ENCODE peak calls at places on chromosomes 1 and 21, in four cellular contexts. One of them, this sample, is unnamed.

GRCh38 chr1:213103377-213104306 is 52.6 kb downstream of the RPS6KC1 start:
- DNase-seq in CD4-positive, CD25-positive, alpha-beta regulatory T cell: no peak
- DNase-seq in ascending aorta: no peak
- DNase-seq in thoracic aorta: no peak
- DNase-seq in this sample: no peak

GRCh38 chr1:54460346-54460745 is 54.2 kb upstream of the SSBP3 start:
- DNase-seq in ascending aorta: no peak
- DNase-seq in thoracic aorta: no peak
- DNase-seq in CD4-positive, CD25-positive, alpha-beta regulatory T cell: peak; percentile 77
- DNase-seq in this sample: no peak

GRCh38 chr1:155052412-155053400 is 1.6 kb downstream of the ADAM15 start:
- DNase-seq in CD4-positive, CD25-positive, alpha-beta regulatory T cell: no peak
- DNase-seq in thoracic aorta: no peak
- DNase-seq in ascending aorta: no peak
- DNase-seq in this sample: no peak

GRCh38 chr1:111553199-111553598 is 49.8 kb upstream of the ADORA3 start:
- DNase-seq in CD4-positive, CD25-positive, alpha-beta regulatory T cell: no peak
- DNase-seq in ascending aorta: no peak
- DNase-seq in thoracic aorta: no peak
- DNase-seq in this sample: no peak

GRCh38 chr1:227901906-227902640 is 45.7 kb downstream of the WNT9A start:
- DNase-seq in thoracic aorta: no peak
- DNase-seq in CD4-positive, CD25-positive, alpha-beta regulatory T cell: no peak
- DNase-seq in ascending aorta: no peak
- DNase-seq in this sample: no peak

GRCh38 chr1:110875216-110875731 is 2.3 kb downstream of the CD53 start:
- DNase-seq in CD4-positive, CD25-positive, alpha-beta regulatory T cell: peak; percentile 68
- DNase-seq in thoracic aorta: no peak
- DNase-seq in ascending aorta: no peak
- DNase-seq in this sample: no peak

GRCh38 chr21:29376556-29376955 is 77.8 kb downstream of the BACH1 start:
- DNase-seq in CD4-positive, CD25-positive, alpha-beta regulatory T cell: peak; percentile 56
- DNase-seq in ascending aorta: no peak
- DNase-seq in thoracic aorta: no peak
- DNase-seq in this sample: peak; percentile 45

GRCh38 chr1:218620956-218621355 is 275.8 kb downstream of the TGFB2 start:
- DNase-seq in CD4-positive, CD25-positive, alpha-beta regulatory T cell: no peak
- DNase-seq in ascending aorta: no peak
- DNase-seq in thoracic aorta: no peak
- DNase-seq in this sample: no peak

GRCh38 chr1:153711006-153711405 is 16.8 kb upstream of the INTS3 start:
- DNase-seq in ascending aorta: no peak
- DNase-seq in CD4-positive, CD25-positive, alpha-beta regulatory T cell: no peak
- DNase-seq in thoracic aorta: no peak
- DNase-seq in this sample: no peak

GRCh38 chr1:45050931-45051748 is 39.1 kb downstream of the UROD start:
- DNase-seq in ascending aorta: no peak
- DNase-seq in thoracic aorta: no peak
- DNase-seq in CD4-positive, CD25-positive, alpha-beta regulatory T cell: peak; percentile 8
- DNase-seq in this sample: no peak

GRCh38 chr1:17675681-17676243 is 79.4 kb upstream of the ACTL8 start:
- DNase-seq in CD4-positive, CD25-positive, alpha-beta regulatory T cell: no peak
- DNase-seq in thoracic aorta: no peak
- DNase-seq in ascending aorta: no peak
- DNase-seq in this sample: no peak

GRCh38 chr1:179310721-179311120 is 17.1 kb downstream of the SOAT1 start:
- DNase-seq in CD4-positive, CD25-positive, alpha-beta regulatory T cell: no peak
- DNase-seq in ascending aorta: no peak
- DNase-seq in thoracic aorta: no peak
- DNase-seq in this sample: no peak

GRCh38 chr1:236502579-236502971 is 21.2 kb upstream of the LGALS8 start:
- DNase-seq in ascending aorta: no peak
- DNase-seq in thoracic aorta: no peak
- DNase-seq in CD4-positive, CD25-positive, alpha-beta regulatory T cell: no peak
- DNase-seq in this sample: peak; percentile 31

GRCh38 chr1:229410692-229411433 is 23.0 kb downstream of the ACTA1 start:
- DNase-seq in CD4-positive, CD25-positive, alpha-beta regulatory T cell: no peak
- DNase-seq in ascending aorta: peak; percentile 47
- DNase-seq in thoracic aorta: peak; percentile 56
- DNase-seq in this sample: peak; percentile 93

GRCh38 chr1:167317463-167317862 is 96.8 kb downstream of the POU2F1 start:
- DNase-seq in ascending aorta: no peak
- DNase-seq in CD4-positive, CD25-positive, alpha-beta regulatory T cell: no peak
- DNase-seq in thoracic aorta: no peak
- DNase-seq in this sample: no peak

GRCh38 chr1:231312389-231312788 is 25.3 kb downstream of the EXOC8 start:
- DNase-seq in ascending aorta: no peak
- DNase-seq in thoracic aorta: no peak
- DNase-seq in CD4-positive, CD25-positive, alpha-beta regulatory T cell: no peak
- DNase-seq in this sample: no peak

GRCh38 chr1:223045164-223045957 is 97.7 kb downstream of the TLR5 start:
- DNase-seq in thoracic aorta: no peak
- DNase-seq in ascending aorta: no peak
- DNase-seq in CD4-positive, CD25-positive, alpha-beta regulatory T cell: no peak
- DNase-seq in this sample: no peak

GRCh38 chr1:65449214-65449823 is 28.9 kb downstream of the LEPR start:
- DNase-seq in ascending aorta: no peak
- DNase-seq in thoracic aorta: no peak
- DNase-seq in CD4-positive, CD25-positive, alpha-beta regulatory T cell: no peak
- DNase-seq in this sample: no peak

GRCh38 chr1:209767706-209768105 is 11.9 kb downstream of the TRAF3IP3 start:
- DNase-seq in CD4-positive, CD25-positive, alpha-beta regulatory T cell: no peak
- DNase-seq in ascending aorta: no peak
- DNase-seq in thoracic aorta: no peak
- DNase-seq in this sample: no peak

GRCh38 chr1:182149411-182149965 is 88.0 kb upstream of the ZNF648 start:
- DNase-seq in ascending aorta: no peak
- DNase-seq in thoracic aorta: peak; percentile 25
- DNase-seq in CD4-positive, CD25-positive, alpha-beta regulatory T cell: no peak
- DNase-seq in this sample: no peak

GRCh38 chr1:154407866-154408777 is 3.0 kb downstream of the IL6R start:
- DNase-seq in CD4-positive, CD25-positive, alpha-beta regulatory T cell: peak; percentile 45
- DNase-seq in ascending aorta: no peak
- DNase-seq in thoracic aorta: no peak
- DNase-seq in this sample: no peak

GRCh38 chr1:66256629-66257575 is 277.1 kb upstream of the SGIP1 start:
- DNase-seq in thoracic aorta: no peak
- DNase-seq in CD4-positive, CD25-positive, alpha-beta regulatory T cell: no peak
- DNase-seq in ascending aorta: no peak
- DNase-seq in this sample: no peak

GRCh38 chr21:20538039-20538658 is 460.1 kb upstream of the NCAM2 start:
- DNase-seq in CD4-positive, CD25-positive, alpha-beta regulatory T cell: no peak
- DNase-seq in ascending aorta: no peak
- DNase-seq in thoracic aorta: no peak
- DNase-seq in this sample: no peak

GRCh38 chr1:181011301-181012202 is 11.1 kb downstream of the STX6 start:
- DNase-seq in CD4-positive, CD25-positive, alpha-beta regulatory T cell: no peak
- DNase-seq in ascending aorta: no peak
- DNase-seq in thoracic aorta: no peak
- DNase-seq in this sample: no peak

GRCh38 chr1:181604482-181604881 is 121.2 kb downstream of the CACNA1E start:
- DNase-seq in ascending aorta: no peak
- DNase-seq in CD4-positive, CD25-positive, alpha-beta regulatory T cell: no peak
- DNase-seq in thoracic aorta: no peak
- DNase-seq in this sample: no peak

GRCh38 chr1:80217377-80217986 is 1211.0 kb upstream of the ADGRL4 start:
- DNase-seq in CD4-positive, CD25-positive, alpha-beta regulatory T cell: no peak
- DNase-seq in ascending aorta: no peak
- DNase-seq in thoracic aorta: no peak
- DNase-seq in this sample: peak; percentile 47

GRCh38 chr1:16903054-16903453 is 7.3 kb downstream of the RNU1-2 start:
- DNase-seq in ascending aorta: no peak
- DNase-seq in thoracic aorta: no peak
- DNase-seq in CD4-positive, CD25-positive, alpha-beta regulatory T cell: no peak
- DNase-seq in this sample: no peak

GRCh38 chr1:89855413-89856123 is 34.7 kb downstream of the LRRC8D start:
- DNase-seq in ascending aorta: no peak
- DNase-seq in thoracic aorta: no peak
- DNase-seq in CD4-positive, CD25-positive, alpha-beta regulatory T cell: peak; percentile 65
- DNase-seq in this sample: no peak

GRCh38 chr1:46171872-46172271 is 3.0 kb upstream of the TSPAN1 start:
- DNase-seq in ascending aorta: no peak
- DNase-seq in thoracic aorta: no peak
- DNase-seq in CD4-positive, CD25-positive, alpha-beta regulatory T cell: no peak
- DNase-seq in this sample: no peak

GRCh38 chr1:91650764-91651163 is 150.1 kb downstream of the CDC7 start:
- DNase-seq in ascending aorta: peak; percentile 67
- DNase-seq in CD4-positive, CD25-positive, alpha-beta regulatory T cell: no peak
- DNase-seq in thoracic aorta: peak; percentile 68
- DNase-seq in this sample: no peak

GRCh38 chr1:205324781-205325180 is 3.2 kb upstream of the NUAK2 start:
- DNase-seq in CD4-positive, CD25-positive, alpha-beta regulatory T cell: no peak
- DNase-seq in ascending aorta: no peak
- DNase-seq in thoracic aorta: no peak
- DNase-seq in this sample: no peak

GRCh38 chr1:68132426-68133130 is 82.2 kb upstream of the DIRAS3 start:
- DNase-seq in thoracic aorta: no peak
- DNase-seq in CD4-positive, CD25-positive, alpha-beta regulatory T cell: no peak
- DNase-seq in ascending aorta: no peak
- DNase-seq in this sample: no peak

GRCh38 chr1:229225331-229225782 is 45.6 kb upstream of the RAB4A start:
- DNase-seq in thoracic aorta: no peak
- DNase-seq in ascending aorta: no peak
- DNase-seq in CD4-positive, CD25-positive, alpha-beta regulatory T cell: no peak
- DNase-seq in this sample: no peak

GRCh38 chr1:219833214-219833816 is 95.0 kb downstream of the SLC30A10 start:
- DNase-seq in thoracic aorta: no peak
- DNase-seq in CD4-positive, CD25-positive, alpha-beta regulatory T cell: no peak
- DNase-seq in ascending aorta: no peak
- DNase-seq in this sample: no peak

GRCh38 chr1:27353166-27353565 is 11.3 kb downstream of the SYTL1 start:
- DNase-seq in CD4-positive, CD25-positive, alpha-beta regulatory T cell: no peak
- DNase-seq in thoracic aorta: no peak
- DNase-seq in ascending aorta: no peak
- DNase-seq in this sample: no peak

GRCh38 chr1:27349784-27350672 is 8.2 kb downstream of the SYTL1 start:
- DNase-seq in thoracic aorta: no peak
- DNase-seq in ascending aorta: no peak
- DNase-seq in CD4-positive, CD25-positive, alpha-beta regulatory T cell: no peak
- DNase-seq in this sample: peak; percentile 37

GRCh38 chr1:27350673-27351540 is 9.1 kb downstream of the SYTL1 start:
- DNase-seq in ascending aorta: no peak
- DNase-seq in thoracic aorta: no peak
- DNase-seq in CD4-positive, CD25-positive, alpha-beta regulatory T cell: no peak
- DNase-seq in this sample: no peak

GRCh38 chr1:27353629-27354028 is 11.8 kb downstream of the SYTL1 start:
- DNase-seq in ascending aorta: no peak
- DNase-seq in thoracic aorta: no peak
- DNase-seq in CD4-positive, CD25-positive, alpha-beta regulatory T cell: no peak
- DNase-seq in this sample: no peak

DNA sequence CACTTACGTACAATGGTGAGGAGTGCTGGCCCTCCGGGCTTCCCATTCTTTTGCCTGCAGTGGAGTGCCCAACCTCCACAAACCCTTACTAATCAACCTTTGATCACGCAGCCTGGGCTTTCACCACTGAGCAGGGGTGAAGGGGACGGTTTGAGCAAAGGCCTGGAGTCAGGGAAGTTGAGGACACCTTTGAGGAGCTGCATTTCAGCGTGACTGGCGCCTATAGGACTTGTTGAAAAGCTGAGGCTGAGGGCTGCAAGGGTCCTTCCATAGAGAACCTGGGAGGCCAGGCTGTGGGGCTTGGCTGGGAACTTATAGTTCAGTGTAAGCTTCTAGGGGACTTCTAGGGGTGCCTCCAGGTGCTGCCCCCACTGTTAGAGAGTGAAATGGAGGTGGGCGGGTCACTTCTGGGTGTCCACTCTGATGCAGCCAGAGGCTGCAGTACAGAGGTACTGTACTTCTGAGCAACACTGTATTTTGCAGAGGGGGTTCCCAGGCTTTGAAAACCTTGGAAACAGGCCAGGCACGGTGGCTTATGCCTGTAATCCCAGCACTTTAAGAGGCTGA is 9.8 kb downstream of the SYTL1 start:
- DNase-seq in thoracic aorta: no peak
- DNase-seq in ascending aorta: no peak
- DNase-seq in CD4-positive, CD25-positive, alpha-beta regulatory T cell: no peak
- DNase-seq in this sample: no peak
- H3K4me3 ChIP-seq in thoracic aorta: peak overlapping the region; percentile 73
- H3K4me3 ChIP-seq in ascending aorta: no peak overlapping the region
- H3K4me3 ChIP-seq in CD4-positive, CD25-positive, alpha-beta regulatory T cell: no peak overlapping the region
- H3K4me3 ChIP-seq in this sample: no peak overlapping the region

DNA sequence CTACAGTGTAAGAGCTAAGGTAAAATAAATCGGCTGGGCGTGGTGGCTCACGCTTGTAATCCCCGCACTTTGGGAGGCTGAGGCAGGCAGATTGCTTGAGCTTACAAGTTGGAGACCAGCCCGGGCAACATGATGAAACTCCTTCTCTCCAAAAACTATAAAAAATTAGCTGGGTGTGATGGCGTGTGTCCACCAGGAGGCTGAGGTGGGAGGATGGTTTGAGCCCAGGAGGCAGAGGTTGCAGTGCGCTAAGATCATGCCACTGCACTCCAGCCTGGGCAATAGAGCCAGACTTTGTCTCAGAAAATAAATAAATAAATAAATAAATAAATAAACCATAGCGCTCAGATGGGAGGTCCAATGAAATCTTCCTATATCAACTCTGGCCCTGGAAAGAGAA is 16.7 kb upstream of the FAM110D start:
- DNase-seq in thoracic aorta: no peak
- DNase-seq in CD4-positive, CD25-positive, alpha-beta regulatory T cell: no peak
- DNase-seq in ascending aorta: no peak
- DNase-seq in this sample: no peak
- H3K4me3 ChIP-seq in thoracic aorta: peak overlapping the region; percentile 31
- H3K4me3 ChIP-seq in CD4-positive, CD25-positive, alpha-beta regulatory T cell: no peak overlapping the region
- H3K4me3 ChIP-seq in ascending aorta: no peak overlapping the region
- H3K4me3 ChIP-seq in this sample: no peak overlapping the region

DNA sequence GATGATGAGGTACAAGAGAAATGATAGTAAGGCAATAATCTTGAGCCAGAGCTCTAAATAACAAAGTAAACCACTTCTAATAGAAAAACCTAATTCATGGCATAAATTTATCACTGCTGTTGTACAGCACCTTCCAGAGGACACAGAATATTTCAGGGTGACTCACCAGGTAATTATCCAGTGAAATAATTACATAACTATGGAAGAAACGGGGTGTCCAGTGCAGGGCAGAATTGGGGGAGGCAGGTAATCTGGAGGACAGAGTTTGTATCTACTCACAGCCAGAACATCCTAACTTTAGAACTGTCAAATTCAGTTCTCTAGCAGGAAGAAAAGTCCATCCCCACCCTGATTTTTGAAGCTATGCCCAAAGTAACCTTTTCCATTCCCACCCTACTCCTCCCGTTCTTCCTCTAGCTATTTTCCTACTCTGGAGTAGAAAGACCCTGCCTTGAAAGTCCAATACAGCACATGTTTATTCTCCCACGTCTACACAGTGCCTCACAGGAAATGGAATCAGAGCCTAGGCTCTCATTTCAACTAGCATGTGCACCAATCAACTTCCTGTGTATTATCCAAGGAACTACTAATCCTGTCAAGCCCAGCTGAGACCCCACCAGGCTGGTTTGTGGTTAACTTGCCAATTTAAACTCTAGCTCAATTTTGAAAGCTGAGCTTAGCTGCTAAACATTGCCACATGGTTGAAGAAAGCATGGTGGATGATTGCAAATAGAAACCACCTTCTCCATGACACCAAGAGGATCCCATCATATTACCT is 96.6 kb downstream of the PTPN14 start:
- DNase-seq in ascending aorta: no peak
- DNase-seq in CD4-positive, CD25-positive, alpha-beta regulatory T cell: no peak
- DNase-seq in thoracic aorta: no peak
- DNase-seq in this sample: peak; percentile 63
- H3K4me3 ChIP-seq in ascending aorta: no peak overlapping the region
- H3K4me3 ChIP-seq in CD4-positive, CD25-positive, alpha-beta regulatory T cell: no peak overlapping the region
- H3K4me3 ChIP-seq in thoracic aorta: no peak overlapping the region
- H3K4me3 ChIP-seq in this sample: no peak overlapping the region

GRCh38 chr1:156689960-156690672 is 12.9 kb upstream of the NES start:
- DNase-seq in thoracic aorta: no peak
- DNase-seq in ascending aorta: no peak
- DNase-seq in CD4-positive, CD25-positive, alpha-beta regulatory T cell: no peak
- DNase-seq in this sample: peak; percentile 41
- H3K4me3 ChIP-seq in thoracic aorta: no peak overlapping the region
- H3K4me3 ChIP-seq in ascending aorta: no peak overlapping the region
- H3K4me3 ChIP-seq in CD4-positive, CD25-positive, alpha-beta regulatory T cell: no peak overlapping the region
- H3K4me3 ChIP-seq in this sample: no peak overlapping the region

This sample was measured in SJCRH30.